ENCODE peak calls at places on chromosomes 5 and 9, in seven cellular contexts. G is CD4-positive, CD25-positive, alpha-beta regulatory T cell; Y is H9; R is heart right ventricle; I is mesendoderm; B is BJ; S is Panc1. L is an unnamed sample. For H3K27me3, the result is how much of the 10 kb centered on the place peaks cover.

GRCh38 chr5:88727705-88728313 is 155.2 kb downstream of the MEF2C start:
- DNase-seq in Y (no peak), I (peak), B (no peak), G (peak), S (no peak), R (no peak), L (no peak)

GRCh38 chr9:134536931-134537330 is 104.7 kb upstream of the COL5A1 start:
- DNase-seq in R (no peak), S (no peak), Y (no peak), G (no peak), I (no peak), B (no peak), L (no peak)

GRCh38 chr9:128282500-128282899 is 6.4 kb downstream of the SWI5 start:
- DNase-seq in B (no peak), R (no peak), S (no peak), G (no peak), Y (no peak), I (no peak), L (no peak)

GRCh38 chr9:16773617-16774016 is 96.9 kb downstream of the BNC2 start:
- DNase-seq in R (no peak), Y (no peak), G (no peak), I (no peak), B (no peak), S (no peak), L (no peak)

GRCh38 chr5:107365355-107366109 is 305.2 kb downstream of the EFNA5 start:
- DNase-seq in Y (no peak), G (no peak), S (no peak), B (no peak), I (peak), R (no peak), L (no peak)

GRCh38 chr5:1292846-1293415 is 1.9 kb downstream of the TERT start:
- DNase-seq in R (no peak), B (no peak), S (no peak), Y (peak), G (no peak), I (no peak), L (no peak)

GRCh38 chr9:32755730-32756129 is 27.6 kb upstream of the TMEM215 start:
- DNase-seq in G (no peak), Y (no peak), B (no peak), I (no peak), S (no peak), R (no peak), L (no peak)

GRCh38 chr5:103315455-103315854 is 56.9 kb downstream of the MACIR start:
- DNase-seq in S (no peak), Y (no peak), B (no peak), R (no peak), G (no peak), I (no peak), L (no peak)

GRCh38 chr9:108951578-108951977 is 17.4 kb downstream of the ABITRAM start:
- DNase-seq in G (no peak), R (no peak), I (no peak), Y (no peak), S (no peak), B (no peak), L (no peak)

GRCh38 chr5:177607452-177608192 is 7.7 kb downstream of the B4GALT7 start:
- DNase-seq in B (no peak), R (peak), Y (peak), I (peak), S (no peak), G (peak), L (no peak)

GRCh38 chr5:159104759-159105317 is 5.1 kb upstream of the EBF1 start:
- DNase-seq in R (no peak), S (no peak), B (no peak), I (no peak), Y (no peak), G (no peak), L (no peak)
- H3K27me3 ChIP-seq in R (under half), S (under half), B (under half), I (under half), Y (half or more), G (under half), L (under half)

DNA sequence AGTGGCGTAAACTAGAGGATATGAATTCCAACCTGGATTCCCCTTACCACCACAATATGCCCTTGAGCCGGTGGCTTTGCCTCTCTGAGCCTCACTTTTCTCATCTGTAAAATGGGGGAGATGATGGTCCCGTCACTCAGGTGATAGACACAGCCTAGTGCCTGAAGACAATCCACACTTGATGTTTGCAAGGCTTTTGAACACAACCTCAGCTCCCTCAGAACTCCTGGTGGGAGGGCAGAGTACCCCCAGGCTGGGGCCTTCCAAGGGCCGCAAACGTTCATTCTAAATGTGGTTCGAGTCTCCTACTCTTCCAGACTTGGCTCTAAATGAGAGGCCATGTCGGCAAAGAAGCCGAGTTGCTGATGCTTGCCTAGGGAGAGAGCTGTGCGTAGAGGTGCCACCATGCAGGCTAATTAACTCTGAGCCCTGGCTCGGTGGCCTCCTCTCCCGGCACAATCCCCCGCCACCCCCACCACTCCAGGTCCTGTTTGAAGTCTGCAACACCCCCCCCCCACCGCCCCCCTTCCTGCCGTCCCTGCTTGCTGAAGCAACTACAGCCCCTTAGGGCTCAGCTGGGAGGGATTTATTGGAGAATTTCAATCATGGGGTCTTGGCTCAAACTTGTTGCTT is 97.7 kb upstream of the LMX1B start:
- DNase-seq in G (no peak), Y (no peak), S (no peak), R (no peak), B (no peak), I (no peak), L (no peak)
- H3K27me3 ChIP-seq in G (under half), Y (under half), S (under half), R (half or more), B (under half), I (under half), L (under half)

GRCh38 chr9:87515588-87516221 is 18.0 kb downstream of the DAPK1 start:
- DNase-seq in B (no peak), S (no peak), G (no peak), R (no peak), Y (no peak), I (no peak), L (no peak)
- H3K27me3 ChIP-seq in B (under half), S (under half), G (under half), R (under half), Y (under half), I (under half), L (under half)

GRCh38 chr5:94360382-94360781 is 258.0 kb downstream of the KIAA0825 start:
- DNase-seq in Y (no peak), I (no peak), S (no peak), B (no peak), R (peak), G (no peak), L (no peak)
- H3K27me3 ChIP-seq in Y (under half), I (under half), S (under half), B (under half), R (under half), G (under half), L (under half)

DNA sequence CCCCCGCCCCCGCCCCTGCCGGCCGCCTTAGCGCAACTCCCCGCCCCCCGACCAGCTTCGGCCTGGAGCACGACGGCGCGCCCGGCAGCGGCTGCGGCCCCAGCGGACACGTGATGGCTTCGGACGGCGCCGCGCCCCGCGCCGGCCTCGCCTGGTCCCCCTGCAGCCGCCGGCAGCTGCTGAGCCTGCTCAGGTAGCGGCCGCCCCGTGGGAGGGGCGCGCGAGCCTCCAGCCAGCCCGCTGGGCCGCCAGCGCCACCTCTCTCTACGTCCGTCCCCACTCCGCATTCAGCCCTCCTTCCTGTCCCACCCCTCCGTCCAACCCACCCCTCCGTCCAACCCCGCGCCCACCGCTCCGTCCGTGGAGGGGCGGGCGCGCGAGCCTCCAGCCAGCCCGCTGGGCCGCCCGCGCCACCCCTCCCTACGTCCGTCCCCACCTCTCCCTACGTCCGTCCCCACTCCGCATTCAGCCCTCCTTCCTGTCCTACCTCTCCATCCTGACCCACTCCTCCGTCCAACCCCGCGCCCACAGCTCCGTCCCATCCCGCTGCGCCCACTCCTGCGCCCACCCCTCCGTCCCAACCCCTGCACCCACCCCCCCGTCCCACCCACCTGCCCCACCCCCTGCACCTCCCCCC is 6.5 kb downstream of the ADAMTS13 start:
- DNase-seq in Y (peak), S (no peak), B (no peak), G (no peak), R (no peak), I (peak), L (no peak)
- H3K27me3 ChIP-seq in Y (under half), S (under half), B (under half), G (under half), R (under half), I (under half), L (under half)

GRCh38 chr9:102047549-102047948 is 309.1 kb upstream of the GRIN3A start:
- DNase-seq in G (no peak), Y (no peak), S (no peak), R (no peak), I (no peak), B (no peak), L (no peak)
- H3K27me3 ChIP-seq in G (under half), Y (under half), S (under half), R (under half), I (under half), B (under half), L (under half)

GRCh38 chr9:114335745-114336144 is 6.1 kb downstream of the ORM2 start:
- DNase-seq in R (no peak), I (no peak), G (no peak), B (no peak), Y (no peak), S (no peak), L (no peak)

GRCh38 chr9:114336699-114337395 is 7.2 kb downstream of the ORM2 start:
- DNase-seq in I (no peak), Y (no peak), R (no peak), B (no peak), S (no peak), G (no peak), L (no peak)

GRCh38 chr9:114336157-114336556 is 6.5 kb downstream of the ORM2 start:
- DNase-seq in Y (no peak), S (no peak), I (no peak), B (no peak), R (no peak), G (no peak), L (no peak)

GRCh38 chr9:114338187-114338586 is 8.5 kb downstream of the ORM2 start:
- DNase-seq in B (no peak), Y (no peak), I (no peak), S (no peak), R (no peak), G (no peak), L (no peak)

GRCh38 chr9:114334490-114334889 is 4.8 kb downstream of the ORM2 start:
- DNase-seq in B (no peak), I (no peak), R (no peak), S (no peak), G (no peak), Y (no peak), L (no peak)
- H3K27me3 ChIP-seq in B (under half), I (under half), R (under half), S (under half), G (under half), Y (under half), L (under half)

GRCh38 chr9:105295986-105296385 is 51.5 kb downstream of the SLC44A1 start:
- DNase-seq in B (no peak), R (no peak), G (no peak), S (no peak), I (no peak), Y (no peak), L (no peak)
- H3K27me3 ChIP-seq in B (under half), R (under half), G (under half), S (under half), I (under half), Y (under half), L (under half)

L was measured in vagina.